ENCODE peak calls at places on chromosomes 7 and 10, in six cellular contexts. One of them, this sample, is unnamed. For H3K9me3, the result is how much of the 10 kb centered on the place peaks cover.

GRCh38 chr10:34124522-34125035 is 690.5 kb downstream of the PARD3 start:
- DNase-seq in ovary: no peak
- DNase-seq in uterus: no peak
- DNase-seq in stomach: no peak
- DNase-seq in right lobe of liver: peak
- DNase-seq in HCT116: peak
- DNase-seq in this sample: no peak

GRCh38 chr7:135929249-135929648 is 47.9 kb downstream of the MTPN start:
- DNase-seq in ovary: no peak
- DNase-seq in uterus: no peak
- DNase-seq in stomach: no peak
- DNase-seq in right lobe of liver: no peak
- DNase-seq in HCT116: no peak
- DNase-seq in this sample: no peak

GRCh38 chr10:131755200-131755599 is 145.6 kb upstream of the PPP2R2D start:
- DNase-seq in ovary: no peak
- DNase-seq in uterus: no peak
- DNase-seq in stomach: no peak
- DNase-seq in right lobe of liver: no peak
- DNase-seq in HCT116: no peak
- DNase-seq in this sample: no peak

GRCh38 chr7:155448632-155449007 is 9.3 kb upstream of the EN2 start:
- DNase-seq in ovary: no peak
- DNase-seq in uterus: no peak
- DNase-seq in stomach: no peak
- DNase-seq in right lobe of liver: no peak
- DNase-seq in HCT116: no peak
- DNase-seq in this sample: no peak

GRCh38 chr10:61878411-61879051 is 23.0 kb upstream of the ARID5B start:
- DNase-seq in ovary: no peak
- DNase-seq in uterus: no peak
- DNase-seq in stomach: no peak
- DNase-seq in right lobe of liver: no peak
- DNase-seq in HCT116: no peak
- DNase-seq in this sample: no peak

GRCh38 chr7:36962367-36962766 is 238.1 kb upstream of the AOAH start:
- DNase-seq in ovary: no peak
- DNase-seq in uterus: no peak
- DNase-seq in stomach: no peak
- DNase-seq in right lobe of liver: no peak
- DNase-seq in HCT116: no peak
- DNase-seq in this sample: no peak

GRCh38 chr10:91513598-91513997 is 103.5 kb downstream of the HECTD2 start:
- DNase-seq in ovary: no peak
- DNase-seq in uterus: no peak
- DNase-seq in stomach: no peak
- DNase-seq in right lobe of liver: no peak
- DNase-seq in HCT116: no peak
- DNase-seq in this sample: no peak

GRCh38 chr7:28570970-28571288 is 158.6 kb downstream of the CREB5 start:
- DNase-seq in ovary: no peak
- DNase-seq in uterus: no peak
- DNase-seq in stomach: no peak
- DNase-seq in right lobe of liver: no peak
- DNase-seq in HCT116: no peak
- DNase-seq in this sample: no peak

GRCh38 chr10:113453351-113453750 is 99.5 kb upstream of the HABP2 start:
- DNase-seq in ovary: no peak
- DNase-seq in uterus: no peak
- DNase-seq in stomach: no peak
- DNase-seq in right lobe of liver: no peak
- DNase-seq in HCT116: no peak
- DNase-seq in this sample: no peak

GRCh38 chr10:27540672-27541071 is 36.6 kb downstream of the RAB18 start:
- DNase-seq in ovary: no peak
- DNase-seq in uterus: no peak
- DNase-seq in stomach: no peak
- DNase-seq in right lobe of liver: no peak
- DNase-seq in HCT116: no peak
- DNase-seq in this sample: no peak

GRCh38 chr10:4074559-4075407 is 289.8 kb upstream of the KLF6 start:
- DNase-seq in ovary: no peak
- DNase-seq in uterus: no peak
- DNase-seq in stomach: no peak
- DNase-seq in right lobe of liver: no peak
- DNase-seq in HCT116: no peak
- DNase-seq in this sample: peak

GRCh38 chr10:4079796-4080195 is 294.8 kb upstream of the KLF6 start:
- DNase-seq in ovary: no peak
- DNase-seq in uterus: no peak
- DNase-seq in stomach: no peak
- DNase-seq in right lobe of liver: no peak
- DNase-seq in HCT116: no peak
- DNase-seq in this sample: no peak

GRCh38 chr10:4080225-4080624 is 295.2 kb upstream of the KLF6 start:
- DNase-seq in ovary: no peak
- DNase-seq in uterus: no peak
- DNase-seq in stomach: no peak
- DNase-seq in right lobe of liver: no peak
- DNase-seq in HCT116: no peak
- DNase-seq in this sample: no peak

GRCh38 chr10:4075443-4075842 is 290.4 kb upstream of the KLF6 start:
- DNase-seq in ovary: no peak
- DNase-seq in uterus: no peak
- DNase-seq in stomach: no peak
- DNase-seq in right lobe of liver: no peak
- DNase-seq in HCT116: no peak
- DNase-seq in this sample: no peak

GRCh38 chr10:4077804-4078203 is 292.8 kb upstream of the KLF6 start:
- DNase-seq in ovary: no peak
- DNase-seq in uterus: no peak
- DNase-seq in stomach: no peak
- DNase-seq in right lobe of liver: no peak
- DNase-seq in HCT116: no peak
- DNase-seq in this sample: no peak
- TF ChIP-seq CTCF in ovary: no peak
- TF ChIP-seq CTCF in uterus: no peak
- TF ChIP-seq CTCF in stomach: no peak
- TF ChIP-seq CTCF in right lobe of liver: no peak
- TF ChIP-seq CTCF in HCT116: no peak
- TF ChIP-seq CTCF in this sample: no peak

GRCh38 chr7:57210212-57210611 is 78.0 kb upstream of the ZNF479 start:
- DNase-seq in ovary: no peak
- DNase-seq in uterus: no peak
- DNase-seq in stomach: peak
- DNase-seq in right lobe of liver: no peak
- DNase-seq in HCT116: no peak
- DNase-seq in this sample: no peak
- H3K9me3 ChIP-seq in ovary: under half
- H3K9me3 ChIP-seq in uterus: under half
- H3K9me3 ChIP-seq in stomach: half or more
- H3K9me3 ChIP-seq in right lobe of liver: under half
- H3K9me3 ChIP-seq in HCT116: under half
- H3K9me3 ChIP-seq in this sample: under half

DNA sequence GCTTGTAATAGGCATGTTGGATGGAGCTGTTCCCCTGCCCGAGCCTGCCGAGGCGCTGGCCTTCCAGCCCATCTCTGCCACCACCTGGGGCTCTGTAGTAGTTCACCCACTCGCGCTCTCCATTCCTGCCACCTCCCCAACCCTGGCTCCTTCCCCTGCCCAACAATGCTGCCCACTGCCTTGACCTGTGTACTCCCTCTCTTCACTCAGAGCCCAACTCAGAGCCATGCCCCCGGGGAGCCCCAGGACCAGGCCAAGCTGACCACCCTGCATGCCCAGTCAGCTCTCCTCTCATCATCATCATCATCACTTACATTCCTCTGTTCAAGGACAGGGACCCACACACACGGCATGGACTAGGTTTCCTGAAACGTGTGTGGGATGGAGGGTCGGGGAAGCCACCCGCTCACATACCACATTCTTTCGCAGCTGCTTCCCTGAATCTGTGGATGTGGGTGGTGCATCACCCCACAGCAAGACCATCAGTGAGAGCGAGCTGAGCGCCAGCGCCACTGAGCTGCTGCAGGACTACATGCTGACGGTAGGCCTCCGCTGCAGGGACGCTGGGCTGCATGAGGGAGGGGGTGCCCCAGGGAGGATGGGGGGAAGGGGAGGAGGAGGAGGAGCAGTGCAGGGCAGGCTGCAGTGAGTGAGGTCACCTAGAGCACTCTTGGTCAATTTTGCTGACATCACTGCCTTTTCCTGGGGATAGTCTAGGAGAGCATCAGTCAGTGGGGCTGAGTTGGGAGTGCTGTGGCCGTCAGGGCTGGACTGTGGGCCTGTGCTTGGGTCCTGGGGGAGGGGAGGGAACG is 15.5 kb downstream of the NACAD start:
- DNase-seq in ovary: no peak
- DNase-seq in uterus: no peak
- DNase-seq in stomach: no peak
- DNase-seq in right lobe of liver: no peak
- DNase-seq in HCT116: no peak
- DNase-seq in this sample: no peak
- TF ChIP-seq POLR2A in ovary: no peak
- TF ChIP-seq POLR2A in uterus: no peak
- TF ChIP-seq POLR2A in stomach: no peak
- TF ChIP-seq POLR2A in right lobe of liver: no peak
- TF ChIP-seq POLR2A in HCT116: no peak
- TF ChIP-seq POLR2A in this sample: no peak

DNA sequence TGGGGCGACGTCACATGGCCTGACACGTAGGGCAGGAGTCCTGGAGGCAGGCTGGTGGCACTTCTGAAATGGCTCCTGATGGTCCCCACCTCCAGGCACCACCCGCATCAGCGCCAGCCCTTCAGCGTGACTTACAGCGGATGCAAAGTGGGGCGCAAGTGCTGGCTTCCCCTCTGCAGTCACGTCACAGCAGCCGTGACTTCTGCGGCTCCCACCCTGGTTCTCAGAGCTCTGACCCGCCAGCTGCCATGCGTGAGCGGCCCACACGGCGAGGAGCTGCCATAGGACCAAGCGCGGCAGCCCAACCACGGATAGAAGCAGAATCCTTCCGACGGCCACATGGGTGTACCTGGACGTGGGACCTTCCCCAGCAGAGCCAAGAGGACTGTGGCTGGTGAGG is 159.0 kb downstream of the ELFN1 start:
- DNase-seq in ovary: no peak
- DNase-seq in uterus: no peak
- DNase-seq in stomach: no peak
- DNase-seq in right lobe of liver: no peak
- DNase-seq in HCT116: no peak
- DNase-seq in this sample: no peak
- TF ChIP-seq CTCF in ovary: no peak
- TF ChIP-seq CTCF in uterus: no peak
- TF ChIP-seq CTCF in stomach: no peak
- TF ChIP-seq CTCF in right lobe of liver: no peak
- TF ChIP-seq CTCF in HCT116: no peak
- TF ChIP-seq CTCF in this sample: no peak